ENCODE peak calls at places on chromosomes 2 and 18, in four cellular contexts. C, M, Q and V are unnamed samples.

GRCh38 chr2:51344886-51345285 is 313.0 kb upstream of the NRXN1 start:
- DNase-seq in C (no peak), M (no peak), Q (no peak), V (no peak)

GRCh38 chr2:71575966-71576365 is 122.6 kb downstream of the DYSF start:
- DNase-seq in Q (no peak), C (no peak), M (no peak), V (no peak)

GRCh38 chr2:159516241-159516758 is 100.0 kb downstream of the BAZ2B start:
- DNase-seq in Q (no peak), C (peak; percentile 9), M (no peak), V (peak; percentile 12)

GRCh38 chr2:127105656-127106456 is 1.1 kb downstream of the BIN1 start:
- DNase-seq in Q (no peak), C (peak; percentile 47), M (no peak), V (no peak)

GRCh38 chr2:240230424-240230945 is 90.0 kb upstream of the OTOS start:
- DNase-seq in Q (no peak), C (no peak), M (no peak), V (no peak)

GRCh38 chr2:238509151-238509820 is 82.6 kb downstream of the ASB1 start:
- DNase-seq in C (no peak), Q (no peak), M (no peak), V (no peak)

GRCh38 chr2:144528108-144528507 is 8.2 kb upstream of the ZEB2 start:
- DNase-seq in M (no peak), Q (no peak), C (no peak), V (no peak)

GRCh38 chr2:216775043-216775453 is 79.7 kb upstream of the IGFBP5 start:
- DNase-seq in C (peak; percentile 25), M (peak; percentile 86), Q (no peak), V (peak; percentile 50)

GRCh38 chr2:217370391-217370790 is 510.5 kb upstream of the TNP1 start:
- DNase-seq in C (no peak), Q (no peak), M (peak; percentile 45), V (peak; percentile 62)

GRCh38 chr2:152047826-152048476 is 50.9 kb downstream of the CACNB4 start:
- DNase-seq in M (no peak), Q (no peak), C (no peak), V (no peak)

GRCh38 chr18:12656671-12657047 is 1.2 kb downstream of the SPIRE1 start:
- DNase-seq in M (no peak), C (no peak), Q (no peak), V (no peak)
- H3K4me3 ChIP-seq in M (peak overlapping the region; percentile 64), C (peak overlapping the region; percentile 83), Q (peak overlapping the region; percentile 92), V (peak overlapping the region; percentile 74)

DNA sequence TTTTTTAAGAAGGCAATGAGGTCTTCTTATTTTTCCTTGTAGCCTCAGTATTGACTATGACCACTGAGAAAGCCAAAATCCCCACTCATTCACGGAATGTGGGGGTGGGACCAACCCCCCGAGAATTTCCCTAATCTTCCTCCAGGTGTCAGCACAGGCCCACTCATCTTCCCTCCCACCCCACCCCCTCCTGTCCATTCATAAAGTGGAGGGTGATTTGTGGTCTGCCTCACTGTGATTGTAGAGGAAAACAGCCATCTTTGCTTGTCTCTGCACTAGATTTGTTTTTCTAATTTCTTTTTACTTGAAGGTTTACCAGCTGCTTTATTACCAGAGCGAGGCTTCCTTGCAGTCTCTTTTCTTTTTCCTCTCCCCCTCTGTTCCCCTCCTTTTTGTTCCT is 171.7 kb downstream of the ICOS start:
- DNase-seq in Q (no peak), C (peak; percentile 49), M (no peak), V (no peak)
- TF ChIP-seq CTCF in Q (no peak), C (no peak), M (peak; percentile 28), V (no peak)

GRCh38 chr2:15730545-15731212 is 139.0 kb downstream of the DDX1 start:
- DNase-seq in Q (peak; percentile 30), C (peak; percentile 81), M (peak; percentile 55), V (peak; percentile 59)
- H3K4me3 ChIP-seq in Q (no peak overlapping the region), C (no peak overlapping the region), M (no peak overlapping the region), V (no peak overlapping the region)

DNA sequence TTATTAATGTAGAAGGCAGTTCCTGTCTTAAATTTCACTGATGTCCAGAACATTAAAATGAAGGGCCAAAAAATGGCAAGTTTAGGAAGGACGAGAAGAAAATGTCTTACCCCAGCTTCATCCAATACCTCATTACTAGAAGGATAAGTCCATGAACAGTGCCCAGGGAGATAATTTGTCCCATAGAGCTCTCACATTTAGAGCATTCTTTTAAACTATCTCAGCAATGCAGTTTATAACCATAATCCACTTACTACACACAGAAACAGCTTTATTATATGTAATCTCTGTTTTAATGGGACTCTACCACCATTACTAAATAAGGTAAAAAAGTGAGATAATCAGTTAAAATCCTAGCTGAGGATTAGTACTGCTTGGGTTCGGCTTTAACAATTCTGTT is 142.5 kb downstream of the PARD3B start:
- DNase-seq in M (no peak), Q (no peak), C (no peak), V (no peak)
- TF ChIP-seq CTCF in M (no peak), Q (no peak), C (no peak), V (no peak)

GRCh38 chr2:218381916-218382366 is at the start of gene SLC11A1:
- DNase-seq in C (no peak), M (no peak), Q (no peak), V (no peak)
- H3K4me3 ChIP-seq in C (no peak within 1 kb of the TSS), M (no peak within 1 kb of the TSS), Q (peak within 1 kb of the TSS; percentile 19), V (no peak within 1 kb of the TSS)

GRCh38 chr2:201419057-201419635 is 32.1 kb downstream of the TRAK2 start:
- DNase-seq in Q (no peak), C (no peak), M (no peak), V (no peak)
- TF ChIP-seq CTCF in Q (no peak), C (no peak), M (no peak), V (no peak)

DNA sequence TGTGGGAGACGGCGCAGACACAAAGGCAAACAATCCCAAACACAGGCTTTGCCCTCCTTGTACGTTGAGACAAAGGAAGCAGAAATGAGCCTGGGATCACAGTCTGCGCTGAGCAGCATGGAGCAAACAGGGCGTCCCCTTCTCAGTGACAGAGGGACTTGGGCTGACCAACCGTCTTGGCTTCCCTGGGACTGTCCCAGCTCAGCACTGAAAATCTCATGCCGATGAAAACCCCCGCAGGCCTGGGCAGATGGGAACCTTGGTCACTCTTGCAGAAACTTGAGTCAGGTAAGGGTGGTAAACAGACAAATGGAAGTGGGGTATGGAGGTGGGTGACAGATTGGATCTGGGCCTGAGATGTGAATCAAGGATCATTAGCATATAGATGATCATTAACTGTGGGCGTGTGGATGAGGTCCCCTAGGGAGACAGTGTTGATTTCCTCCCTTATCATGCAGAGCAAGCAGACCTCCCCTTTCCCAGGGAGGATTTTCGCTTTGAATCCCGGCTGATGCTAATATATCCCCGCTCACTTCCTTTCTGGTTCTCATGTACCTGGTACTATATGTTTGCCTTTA is 19.1 kb upstream of the SH3BP4 start:
- DNase-seq in C (no peak), Q (no peak), M (no peak), V (no peak)
- H3K4me3 ChIP-seq in C (no peak overlapping the region), Q (no peak overlapping the region), M (no peak overlapping the region), V (no peak overlapping the region)

DNA sequence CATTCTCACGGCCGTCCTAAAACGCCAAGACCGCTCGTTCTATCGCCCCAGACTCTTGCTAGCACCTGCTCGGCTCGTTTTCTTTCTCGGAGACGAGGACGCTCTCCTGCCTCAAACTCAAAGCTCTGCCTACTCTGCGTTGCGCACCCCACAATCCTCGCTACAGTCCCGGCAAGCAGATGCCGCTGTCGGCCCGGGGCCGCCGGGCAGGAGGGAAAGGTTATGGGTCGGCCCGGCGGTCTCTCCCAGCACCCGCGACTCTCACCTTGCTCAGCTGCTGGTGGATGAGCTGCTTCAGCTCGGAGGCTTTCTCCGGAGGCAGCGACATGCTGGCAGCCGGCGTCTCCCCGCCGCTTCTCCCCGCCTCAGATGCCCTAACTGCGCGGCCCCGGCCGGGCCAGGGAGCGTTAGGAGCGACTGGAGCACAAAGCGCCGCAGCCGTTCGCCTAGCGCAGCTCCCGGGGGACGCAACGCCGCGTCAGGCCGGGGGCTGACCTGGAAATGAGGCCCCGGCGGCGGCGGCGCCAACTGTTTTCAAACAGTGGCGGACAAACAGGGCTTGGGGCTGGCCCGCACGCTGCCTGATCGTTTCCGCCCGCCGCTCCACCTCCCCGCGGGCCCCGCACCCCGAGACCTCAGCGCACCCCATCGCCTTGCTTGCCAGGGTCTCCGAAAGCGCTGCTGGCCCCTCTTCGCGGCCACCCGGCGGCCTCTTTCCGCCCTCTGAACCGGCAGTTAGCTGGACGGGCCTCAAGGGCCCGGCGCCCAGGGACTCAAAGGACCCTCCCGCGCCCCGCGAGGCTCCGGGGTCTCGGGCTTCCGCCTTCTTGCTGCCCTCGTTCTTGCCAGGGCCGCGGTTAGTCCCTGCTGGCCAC is at the start of the genes CEP76 and PSMG2:
- DNase-seq in Q (peak; percentile 62), C (peak; percentile 94), M (peak; percentile 38), V (peak; percentile 39)
- TF ChIP-seq CTCF in Q (no peak), C (no peak), M (no peak), V (peak; percentile 16)

GRCh38 chr18:76454429-76454828 is 40.6 kb downstream of the ZNF516 start:
- DNase-seq in Q (no peak), C (no peak), M (no peak), V (no peak)

GRCh38 chr18:76455015-76455676 is 39.9 kb downstream of the ZNF516 start:
- DNase-seq in M (no peak), C (no peak), Q (no peak), V (no peak)

GRCh38 chr18:76456823-76457222 is 38.2 kb downstream of the ZNF516 start:
- DNase-seq in C (no peak), Q (no peak), M (no peak), V (no peak)

GRCh38 chr18:76457475-76457874 is 37.6 kb downstream of the ZNF516 start:
- DNase-seq in Q (no peak), M (no peak), C (no peak), V (no peak)

DNA sequence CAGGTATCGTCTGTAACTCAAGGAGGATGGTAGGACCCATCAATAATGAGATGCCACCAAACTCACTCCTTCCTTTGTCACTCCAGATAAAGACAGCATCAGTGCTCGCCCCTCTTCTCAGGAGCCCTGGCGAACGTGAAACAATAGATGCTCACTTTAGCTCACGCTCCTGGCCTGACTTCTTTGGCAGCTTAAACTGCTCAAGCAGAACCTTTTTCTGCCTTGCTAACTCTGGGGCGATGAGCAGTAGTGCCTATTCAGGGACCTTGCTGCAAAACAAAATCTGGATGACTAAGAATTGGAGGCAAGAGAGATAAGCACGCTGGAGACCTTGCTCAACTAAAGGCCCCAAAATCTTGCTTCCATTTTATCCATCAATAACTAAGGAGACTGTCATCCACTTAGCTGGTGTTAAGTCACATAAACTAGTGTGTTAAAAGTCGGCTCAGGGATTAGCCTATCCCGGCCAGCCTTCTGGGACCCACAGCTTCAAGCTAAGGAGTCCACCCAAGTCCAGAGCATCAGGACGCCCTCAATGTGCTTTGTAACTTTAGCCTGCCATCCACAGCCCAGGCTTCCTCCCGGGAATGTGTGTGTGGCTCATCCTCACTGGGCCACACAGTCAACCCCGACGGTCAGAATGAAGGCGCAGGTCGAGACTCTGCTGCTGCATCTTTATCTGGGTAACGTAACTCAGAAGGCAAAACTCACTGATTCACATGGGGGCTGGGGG is 38.9 kb downstream of the ZNF516 start:
- DNase-seq in C (no peak), Q (no peak), M (no peak), V (no peak)
- H3K4me3 ChIP-seq in C (no peak overlapping the region), Q (no peak overlapping the region), M (no peak overlapping the region), V (no peak overlapping the region)